ENCODE peak calls at places on chromosomes 7 and 10, in seven cellular contexts. O is upper lobe of right lung, S is fibroblast of lung, M is endodermal cell, C is nephron progenitor cell, H is NCI-H345, F is A172. X is an unnamed sample.

GRCh38 chr10:132360766-132361447 is 28.9 kb downstream of the LRRC27 start:
- DNase-seq in O (peak), S (no peak), M (peak), C (peak), H (no peak), F (no peak), X (peak)

GRCh38 chr10:21329995-21330627 is 195.4 kb downstream of the SKIDA1 start:
- DNase-seq in O (no peak), S (peak), M (no peak), C (no peak), H (no peak), F (peak), X (no peak)

GRCh38 chr10:131147301-131147975 is 164.1 kb downstream of the TCERG1L start:
- DNase-seq in O (peak), S (no peak), M (no peak), C (no peak), H (no peak), F (no peak), X (no peak)

GRCh38 chr7:3943265-3943664 is 642.2 kb downstream of the SDK1 start:
- DNase-seq in O (no peak), S (no peak), M (no peak), C (no peak), H (peak), F (no peak), X (no peak)

GRCh38 chr7:66522518-66522917 is 106.2 kb upstream of the KCTD7 start:
- DNase-seq in O (no peak), S (no peak), M (no peak), C (no peak), H (peak), F (no peak), X (no peak)

GRCh38 chr10:110408203-110408871 is 89.4 kb upstream of the DUSP5 start:
- DNase-seq in O (no peak), S (no peak), M (peak), C (no peak), H (no peak), F (peak), X (no peak)

GRCh38 chr7:1859266-1860035 is 189.4 kb downstream of the ELFN1 start:
- DNase-seq in O (no peak), S (no peak), M (peak), C (peak), H (peak), F (no peak), X (no peak)

GRCh38 chr7:80583901-80584300 is 54.5 kb upstream of the CD36 start:
- DNase-seq in O (no peak), S (peak), M (no peak), C (no peak), H (no peak), F (no peak), X (no peak)

GRCh38 chr7:28536259-28536658 is 123.9 kb downstream of the CREB5 start:
- DNase-seq in O (no peak), S (peak), M (peak), C (peak), H (no peak), F (no peak), X (peak)

GRCh38 chr7:151454306-151454705 is 14.4 kb upstream of the CRYGN start:
- DNase-seq in O (no peak), S (no peak), M (peak), C (peak), H (no peak), F (no peak), X (no peak)

GRCh38 chr10:110992011-110992800 is 72.8 kb downstream of the SHOC2 start:
- DNase-seq in O (no peak), S (no peak), M (no peak), C (no peak), H (no peak), F (no peak), X (no peak)

X was measured in neural crest cell.